ENCODE peak calls at places on chromosomes 6 and 20, in six cellular contexts. T is AG10803; P is CD8-positive, alpha-beta T cell; Y is AG04449; D is glutamatergic neuron; G is right atrium auricular region. U is an unnamed sample.

GRCh38 chr6:151284431-151285060 is 44.8 kb downstream of the AKAP12 start:
- DNase-seq in T (no peak), P (no peak), Y (no peak), D (no peak), G (no peak), U (peak)

GRCh38 chr6:125346926-125347563 is 45.3 kb upstream of the HDDC2 start:
- DNase-seq in T (no peak), P (no peak), Y (no peak), D (no peak), G (no peak), U (peak)

GRCh38 chr20:39155996-39156395 is 193.9 kb downstream of the DHX35 start:
- DNase-seq in T (no peak), P (no peak), Y (no peak), D (no peak), G (no peak), U (no peak)

GRCh38 chr6:157763129-157763893 is 59.7 kb upstream of the SNX9 start:
- DNase-seq in T (peak), P (no peak), Y (no peak), D (no peak), G (no peak), U (no peak)

GRCh38 chr6:2658788-2659187 is 91.9 kb downstream of the MYLK4 start:
- DNase-seq in T (no peak), P (no peak), Y (no peak), D (no peak), G (no peak), U (peak)

GRCh38 chr6:107061125-107062020 is 33.4 kb downstream of the MTRES1 start:
- DNase-seq in T (no peak), P (no peak), Y (no peak), D (no peak), G (no peak), U (peak)

GRCh38 chr6:16939839-16940238 is 162.0 kb upstream of the STMND1 start:
- DNase-seq in T (no peak), P (no peak), Y (no peak), D (no peak), G (no peak), U (no peak)

GRCh38 chr6:24382220-24382540 is 20.6 kb upstream of the MRS2 start:
- DNase-seq in T (no peak), P (no peak), Y (no peak), D (no peak), G (no peak), U (no peak)

GRCh38 chr6:53603381-53604121 is 58.6 kb upstream of the GCLC start:
- DNase-seq in T (peak), P (no peak), Y (no peak), D (no peak), G (no peak), U (no peak)

GRCh38 chr6:134908906-134909516 is 40.9 kb downstream of the ALDH8A1 start:
- DNase-seq in T (peak), P (no peak), Y (peak), D (no peak), G (peak), U (no peak)

GRCh38 chr6:41446907-41447545 is 99.2 kb upstream of the FOXP4 start:
- DNase-seq in T (no peak), P (no peak), Y (no peak), D (no peak), G (no peak), U (no peak)

GRCh38 chr6:46035242-46035641 is 19.6 kb upstream of the CLIC5 start:
- DNase-seq in T (no peak), P (no peak), Y (no peak), D (no peak), G (no peak), U (no peak)

GRCh38 chr20:20003088-20003954 is 13.8 kb upstream of the NAA20 start:
- DNase-seq in T (no peak), P (no peak), Y (no peak), D (no peak), G (peak), U (peak)

GRCh38 chr6:118787746-118788419 is 106.1 kb upstream of the ASF1A start:
- DNase-seq in T (peak), P (no peak), Y (no peak), D (no peak), G (peak), U (no peak)

GRCh38 chr6:110878751-110879539 is 4.4 kb downstream of the AMD1 start:
- DNase-seq in T (peak), P (no peak), Y (no peak), D (peak), G (no peak), U (peak)

GRCh38 chr6:135251964-135252429 is 70.9 kb downstream of the MYB start:
- DNase-seq in T (peak), P (no peak), Y (peak), D (no peak), G (no peak), U (no peak)

GRCh38 chr6:113676972-113677371 is 180.2 kb upstream of the MARCKS start:
- DNase-seq in T (no peak), P (no peak), Y (no peak), D (no peak), G (no peak), U (no peak)

GRCh38 chr6:170137176-170137891 is 153.5 kb downstream of the DLL1 start:
- DNase-seq in T (no peak), P (no peak), Y (no peak), D (no peak), G (no peak), U (no peak)

DNA sequence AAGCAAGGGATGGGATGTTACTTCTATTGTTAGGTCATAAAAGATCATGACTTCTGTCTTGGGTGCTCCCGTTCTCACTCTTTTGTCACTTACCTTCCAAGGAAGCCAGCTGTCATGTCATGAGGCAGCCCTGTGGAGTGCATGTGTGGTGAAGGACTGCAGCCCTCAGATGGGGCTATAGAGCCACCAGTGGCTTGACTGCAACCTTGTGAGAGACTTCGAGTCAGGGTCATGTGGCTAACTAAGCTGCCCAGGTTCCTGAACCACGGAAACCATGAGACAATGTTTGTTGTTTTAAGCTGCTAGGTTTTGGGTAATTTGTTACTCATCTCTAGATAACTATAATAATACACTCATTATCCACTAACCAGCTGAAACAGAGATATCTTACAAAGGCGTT is 477.1 kb downstream of the BTBD3 start:
- DNase-seq in T (no peak), P (no peak), Y (no peak), D (no peak), G (no peak), U (no peak)
- TF ChIP-seq CTCF in T (no peak), P (no peak), Y (no peak), D (no peak), G (no peak), U (no peak)

DNA sequence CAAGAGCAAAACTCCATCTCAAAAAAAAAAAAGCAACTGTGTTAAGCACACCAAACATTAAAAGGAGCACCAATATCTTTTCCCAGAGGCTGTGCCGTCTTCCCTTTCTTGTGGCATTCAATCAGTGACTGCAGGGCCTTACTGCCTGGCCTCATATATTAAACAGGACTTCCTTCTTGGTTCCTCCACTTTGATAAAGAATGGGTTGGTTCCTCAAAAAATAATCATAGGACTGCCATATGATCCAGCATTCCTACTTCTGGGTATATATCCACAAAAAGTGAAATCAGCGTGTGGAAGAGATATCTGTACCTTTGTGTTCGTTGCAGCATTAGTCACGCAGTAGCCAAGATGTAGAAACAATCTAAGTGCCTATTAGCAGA is 40.3 kb upstream of the GFOD1 start:
- DNase-seq in T (no peak), P (no peak), Y (no peak), D (no peak), G (no peak), U (no peak)
- TF ChIP-seq CTCF in T (no peak), P (no peak), Y (no peak), D (no peak), G (no peak), U (no peak)

GRCh38 chr6:37265031-37265430 is 7.1 kb upstream of the TMEM217 start:
- DNase-seq in T (no peak), P (no peak), Y (no peak), D (no peak), G (no peak), U (no peak)
- TF ChIP-seq CTCF in T (no peak), P (no peak), Y (no peak), D (no peak), G (no peak), U (no peak)

DNA sequence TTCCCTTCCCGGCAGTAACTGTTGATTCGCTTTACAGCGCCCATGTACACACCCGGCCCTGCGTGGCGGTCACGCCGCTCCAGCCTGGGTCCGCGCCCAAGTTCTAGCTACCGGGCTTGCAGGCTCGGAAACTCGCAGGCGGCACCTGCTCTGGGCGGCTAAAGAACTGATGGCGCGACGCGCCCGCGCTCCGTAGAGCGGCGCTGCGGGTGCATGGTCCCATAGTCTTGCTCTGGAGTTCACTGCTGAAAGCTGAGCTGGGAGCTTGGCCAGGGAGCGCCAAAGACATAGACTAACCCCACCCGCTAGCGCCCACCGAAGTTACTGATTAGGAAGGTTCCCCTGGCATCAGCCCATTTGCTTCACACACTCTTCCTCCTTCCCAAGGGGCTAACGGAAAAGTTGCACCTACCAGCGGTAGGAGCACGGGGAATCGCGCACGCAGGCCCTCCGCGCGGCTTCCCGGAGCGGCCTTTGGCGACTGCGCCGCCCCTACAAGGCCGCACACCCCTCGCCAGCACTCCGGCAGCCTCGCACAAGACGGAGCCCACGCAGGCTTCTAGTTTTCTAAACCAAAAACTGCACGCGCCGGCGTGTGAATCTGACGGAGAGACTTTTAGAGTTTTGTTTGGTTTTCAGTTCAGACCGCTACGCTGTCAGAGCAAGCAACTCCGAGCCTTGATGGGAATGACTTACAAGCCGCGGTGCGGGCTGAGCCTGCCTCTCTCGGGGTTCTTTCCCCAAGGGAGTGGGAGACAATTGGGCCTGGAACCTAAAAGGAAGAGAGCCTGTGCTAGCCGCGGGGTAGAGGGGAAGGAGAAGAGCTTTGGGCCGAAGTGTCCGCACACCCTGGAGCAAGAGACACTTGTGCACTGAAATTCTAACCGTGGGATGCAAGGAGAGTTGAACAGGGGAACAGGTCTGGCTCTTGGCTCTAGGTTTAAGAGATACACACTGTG is 994 bp upstream of the POU3F2 start:
- DNase-seq in T (peak), P (no peak), Y (no peak), D (peak), G (no peak), U (no peak)
- TF ChIP-seq CTCF in T (no peak), P (no peak), Y (no peak), D (no peak), G (peak), U (no peak)